ENCODE peak calls at places on chromosomes 7 and 10, in five cellular contexts. Q is EL; X is iris pigment epithelial cell; V is stimulated activated naive CD8-positive, alpha-beta T cell treated with anti-CD3 and anti-CD28 coated beads, Interleukin-15, amount 100 ng/mL, for 72 hours; C is occipital lobe. J is an unnamed sample.

GRCh38 chr7:105589221-105590077 is 8.2 kb upstream of the EFCAB10 start:
- DNase-seq in X (peak; percentile 77), C (peak; percentile 71), Q (peak; percentile 82), V (peak; percentile 70), J (peak; percentile 68)

GRCh38 chr10:48932831-48933670 is 6.6 kb downstream of the LRRC18 start:
- DNase-seq in Q (peak; percentile 12), X (no peak), V (no peak), C (no peak), J (no peak)

GRCh38 chr10:26436848-26437247 is 1.3 kb upstream of the APBB1IP start:
- DNase-seq in C (no peak), X (no peak), V (no peak), Q (no peak), J (no peak)

GRCh38 chr7:27464970-27465369 is 197.7 kb downstream of the HIBADH start:
- DNase-seq in Q (no peak), V (no peak), X (no peak), C (no peak), J (no peak)

GRCh38 chr10:99870051-99870730 is 87.8 kb downstream of the ABCC2 start:
- DNase-seq in Q (no peak), X (no peak), C (no peak), V (peak; percentile 52), J (no peak)

GRCh38 chr10:17216217-17216900 is 11.7 kb upstream of the VIM start:
- DNase-seq in V (peak; percentile 64), X (peak; percentile 98), Q (peak; percentile 93), C (no peak), J (peak; percentile 95)

GRCh38 chr7:69002416-69002815 is 595.9 kb upstream of the AUTS2 start:
- DNase-seq in V (no peak), Q (peak; percentile 0), C (no peak), X (peak; percentile 38), J (peak; percentile 56)

GRCh38 chr7:50739744-50740455 is 42.8 kb downstream of the GRB10 start:
- DNase-seq in V (peak; percentile 73), Q (no peak), C (no peak), X (no peak), J (peak; percentile 17)

GRCh38 chr10:93106631-93107072 is 33.0 kb downstream of the CYP26A1 start:
- DNase-seq in C (no peak), V (no peak), X (peak; percentile 79), Q (peak; percentile 29), J (no peak)

GRCh38 chr7:45917658-45918057 is 3.4 kb downstream of the IGFBP3 start:
- DNase-seq in C (peak; percentile 84), Q (peak; percentile 81), V (peak; percentile 72), X (peak; percentile 61), J (no peak)

J was measured in GM04504.